ENCODE peak calls at places on chromosome 21, in nine cellular contexts. M is breast epithelium, Q is heart right ventricle, R is ovary, Y is right atrium auricular region, K is DND-41, I is left ventricle myocardium inferior, P is IMR-90, W is dorsolateral prefrontal cortex. J is an unnamed sample.

GRCh38 chr21:25956993-25957714 is 213.4 kb downstream of the APP start:
- DNase-seq in M (no peak), Q (no peak), R (no peak), Y (no peak), K (no peak), I (no peak), P (peak; percentile 86), W (no peak), J (no peak)

GRCh38 chr21:31571879-31572278 is 87.6 kb upstream of the SOD1 start:
- DNase-seq in M (no peak), Q (no peak), R (no peak), Y (no peak), K (no peak), I (no peak), P (no peak), W (no peak), J (no peak)

GRCh38 chr21:43339668-43340067 is 87.3 kb downstream of the SIK1 start:
- DNase-seq in M (no peak), Q (peak; percentile 53), R (no peak), Y (no peak), K (no peak), I (peak; percentile 58), P (no peak), W (no peak), J (no peak)

GRCh38 chr21:31557956-31558838 is 101.3 kb upstream of the SOD1 start:
- DNase-seq in M (no peak), Q (no peak), R (no peak), Y (no peak), K (peak; percentile 59), I (no peak), P (no peak), W (peak; percentile 67), J (no peak)

GRCh38 chr21:46585191-46585953 is 19.5 kb downstream of the S100B start:
- DNase-seq in M (no peak), Q (no peak), R (no peak), Y (no peak), K (peak; percentile 70), I (no peak), P (no peak), W (no peak), J (no peak)

GRCh38 chr21:41217656-41218380 is 49.9 kb downstream of the BACE2 start:
- DNase-seq in M (no peak), Q (peak; percentile 54), R (no peak), Y (peak; percentile 83), K (no peak), I (peak; percentile 64), P (peak; percentile 74), W (no peak), J (no peak)

GRCh38 chr21:38683222-38683621 is 122.5 kb upstream of the ETS2 start:
- DNase-seq in M (no peak), Q (no peak), R (no peak), Y (no peak), K (no peak), I (no peak), P (no peak), W (no peak), J (no peak)

GRCh38 chr21:38712076-38712475 is 93.7 kb upstream of the ETS2 start:
- DNase-seq in M (no peak), Q (peak; percentile 19), R (no peak), Y (no peak), K (peak; percentile 35), I (no peak), P (peak; percentile 27), W (peak; percentile 29), J (no peak)

GRCh38 chr21:38729745-38730401 is 75.9 kb upstream of the ETS2 start:
- DNase-seq in M (peak; percentile 28), Q (no peak), R (no peak), Y (no peak), K (no peak), I (no peak), P (peak; percentile 9), W (no peak), J (no peak)

GRCh38 chr21:42905195-42905594 is 12.1 kb downstream of the NDUFV3 start:
- DNase-seq in M (no peak), Q (no peak), R (no peak), Y (no peak), K (no peak), I (no peak), P (peak; percentile 7), W (no peak), J (no peak)

DNA sequence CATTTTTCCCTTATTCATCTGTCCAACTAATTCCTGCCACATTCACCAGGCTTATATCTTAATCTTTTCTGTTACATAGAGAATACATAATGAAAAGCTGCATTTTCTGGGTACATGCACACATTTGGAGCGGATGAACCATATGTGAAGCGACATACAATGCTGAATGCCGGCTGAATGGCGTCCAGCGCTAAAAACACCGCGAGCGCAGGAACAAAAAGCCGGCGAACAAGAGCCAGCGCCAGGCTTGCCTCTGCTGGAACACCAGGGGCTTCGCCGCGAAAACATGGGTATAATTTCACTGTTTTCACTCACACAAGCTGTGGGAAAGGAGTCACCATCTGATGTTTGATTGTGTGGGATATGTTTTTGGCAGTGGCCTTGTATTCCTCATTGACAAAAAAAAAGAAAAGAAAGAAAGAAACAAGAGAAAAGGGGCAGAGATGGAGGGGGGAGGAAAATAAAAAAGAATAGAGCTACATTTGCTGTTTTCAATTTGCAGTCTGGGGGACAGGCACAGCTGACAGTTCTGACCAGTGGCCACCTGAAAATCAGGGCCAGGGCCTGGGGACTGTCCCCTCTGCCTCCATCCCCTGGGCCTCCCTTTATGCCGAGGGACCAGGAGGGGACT is 70.3 kb upstream of the OLIG2 start:
- DNase-seq in M (no peak), Q (no peak), R (no peak), Y (no peak), K (no peak), I (no peak), P (no peak), W (no peak), J (no peak)
- H3K27ac ChIP-seq in M (no peak overlapping the region), Q (no peak overlapping the region), R (no peak overlapping the region), Y (no peak overlapping the region), K (no peak overlapping the region), I (no peak overlapping the region), P (no peak overlapping the region), W (peak overlapping the region; percentile 81), J (no peak overlapping the region)

GRCh38 chr21:28635541-28635940 is 357.1 kb downstream of the LTN1 start:
- DNase-seq in M (no peak), Q (no peak), R (no peak), Y (no peak), K (no peak), I (no peak), P (no peak), W (no peak), J (no peak)
- H3K27ac ChIP-seq in M (no peak overlapping the region), Q (no peak overlapping the region), R (no peak overlapping the region), Y (peak overlapping the region; percentile 68), K (no peak overlapping the region), I (peak overlapping the region; percentile 83), P (peak overlapping the region; percentile 65), W (no peak overlapping the region), J (peak overlapping the region; percentile 81)

GRCh38 chr21:28822882-28823335 is 169.8 kb downstream of the LTN1 start:
- DNase-seq in M (no peak), Q (peak; percentile 8), R (no peak), Y (no peak), K (no peak), I (no peak), P (peak; percentile 21), W (no peak), J (no peak)
- H3K27ac ChIP-seq in M (peak overlapping the region; percentile 56), Q (no peak overlapping the region), R (no peak overlapping the region), Y (peak overlapping the region; percentile 23), K (no peak overlapping the region), I (peak overlapping the region; percentile 78), P (no peak overlapping the region), W (no peak overlapping the region), J (peak overlapping the region; percentile 77)

DNA sequence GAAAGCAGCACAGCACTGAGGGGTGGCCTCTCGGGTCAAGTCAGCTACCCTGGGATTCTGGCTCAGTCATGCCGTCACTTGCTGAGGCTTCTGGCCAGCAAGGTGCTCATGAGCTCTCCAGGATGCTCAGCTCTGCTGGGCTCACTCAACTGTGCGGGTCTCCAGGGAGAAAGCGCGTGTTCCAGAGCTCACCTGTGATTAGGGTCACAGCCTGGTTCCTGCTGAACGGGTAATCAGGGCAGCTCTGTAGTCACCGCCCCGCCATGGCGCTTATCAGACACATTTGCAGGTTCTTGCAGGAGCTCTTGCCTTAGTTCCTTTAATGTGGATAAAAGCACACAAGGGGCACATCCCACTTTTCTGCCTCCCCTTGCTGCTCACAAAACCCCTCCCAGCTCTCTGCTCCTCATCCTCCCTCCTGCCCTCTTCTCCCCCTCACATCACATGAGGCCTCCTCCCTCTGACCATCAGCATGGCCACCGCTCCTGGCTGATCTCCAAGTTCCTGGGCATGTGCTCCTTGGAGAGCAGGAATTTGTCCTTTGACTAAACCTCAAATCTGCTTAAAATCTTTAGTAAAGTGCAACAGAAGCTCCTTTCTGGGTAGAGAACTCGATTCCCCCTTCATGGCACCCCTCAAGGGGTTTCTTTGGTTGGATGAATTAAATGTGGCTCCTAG is 2.0 kb downstream of the PCP4 start:
- DNase-seq in M (no peak), Q (no peak), R (no peak), Y (no peak), K (no peak), I (no peak), P (no peak), W (no peak), J (no peak)
- H3K27ac ChIP-seq in M (no peak overlapping the region), Q (no peak overlapping the region), R (no peak overlapping the region), Y (no peak overlapping the region), K (no peak overlapping the region), I (no peak overlapping the region), P (no peak overlapping the region), W (no peak overlapping the region), J (peak overlapping the region; percentile 69)

GRCh38 chr21:16084776-16085364 is 355.1 kb downstream of the USP25 start:
- DNase-seq in M (no peak), Q (peak; percentile 61), R (no peak), Y (peak; percentile 78), K (no peak), I (peak; percentile 46), P (peak; percentile 70), W (peak; percentile 63), J (no peak)

GRCh38 chr21:16085436-16085835 is 355.7 kb downstream of the USP25 start:
- DNase-seq in M (no peak), Q (no peak), R (no peak), Y (no peak), K (no peak), I (no peak), P (peak; percentile 39), W (no peak), J (no peak)

GRCh38 chr21:16086936-16087335 is 357.2 kb downstream of the USP25 start:
- DNase-seq in M (no peak), Q (no peak), R (no peak), Y (no peak), K (no peak), I (no peak), P (no peak), W (no peak), J (no peak)

GRCh38 chr21:16087523-16087922 is 357.7 kb downstream of the USP25 start:
- DNase-seq in M (no peak), Q (no peak), R (no peak), Y (no peak), K (no peak), I (no peak), P (no peak), W (no peak), J (no peak)

GRCh38 chr21:16086121-16086520 is 356.3 kb downstream of the USP25 start:
- DNase-seq in M (no peak), Q (no peak), R (no peak), Y (no peak), K (no peak), I (no peak), P (no peak), W (no peak), J (no peak)
- H3K27ac ChIP-seq in M (peak overlapping the region; percentile 46), Q (no peak overlapping the region), R (no peak overlapping the region), Y (no peak overlapping the region), K (no peak overlapping the region), I (no peak overlapping the region), P (no peak overlapping the region), W (peak overlapping the region; percentile 88), J (no peak overlapping the region)

J was measured in esophagus muscularis mucosa.